ENCODE peak calls at places on chromosomes 12 and 14, in four cellular contexts. R is A549, C is HepG2, I is GM12878. X is an unnamed sample.

GRCh38 chr12:45966486-45966885 is 23.9 kb downstream of the SCAF11 start:
- DNase-seq in R (peak; percentile 17), I (no peak), C (peak; percentile 11), X (no peak)

GRCh38 chr14:102774391-102775153 is 2.7 kb upstream of the TRAF3 start:
- DNase-seq in C (peak; percentile 79), R (peak; percentile 81), I (peak; percentile 96), X (peak; percentile 70)

GRCh38 chr14:75514673-75515630 is 7.3 kb upstream of the BATF start:
- DNase-seq in C (no peak), R (no peak), I (peak; percentile 80), X (peak; percentile 35)

GRCh38 chr12:99695050-99695449 is 47.5 kb downstream of the GARIN6 start:
- DNase-seq in C (no peak), R (no peak), I (no peak), X (no peak)

GRCh38 chr12:122096014-122096413 is 17.5 kb downstream of the MLXIP start:
- DNase-seq in R (no peak), I (no peak), C (no peak), X (no peak)

GRCh38 chr12:79881351-79881750 is 53.5 kb downstream of the PPP1R12A start:
- DNase-seq in C (no peak), I (no peak), R (no peak), X (no peak)

GRCh38 chr12:53505086-53505485 is 2.2 kb downstream of the NPFF start:
- DNase-seq in C (no peak), I (no peak), R (no peak), X (no peak)

GRCh38 chr14:81164167-81164774 is 56.5 kb downstream of the GTF2A1 start:
- DNase-seq in I (peak; percentile 48), R (peak; percentile 82), C (peak; percentile 78), X (peak; percentile 63)

GRCh38 chr12:104533134-104533533 is 76.4 kb downstream of the CHST11 start:
- DNase-seq in C (no peak), I (no peak), R (no peak), X (no peak)

GRCh38 chr14:44988694-44989093 is 26.7 kb downstream of the TOGARAM1 start:
- DNase-seq in I (no peak), C (no peak), R (no peak), X (no peak)

GRCh38 chr12:103652808-103653207 is 65.7 kb downstream of the STAB2 start:
- DNase-seq in R (no peak), C (no peak), I (no peak), X (no peak)

GRCh38 chr12:32107376-32108267 is 975 bp downstream of the BICD1 start:
- DNase-seq in I (no peak), R (peak; percentile 45), C (peak; percentile 11), X (peak; percentile 14)

GRCh38 chr14:101351146-101351545 is 210.1 kb upstream of the DIO3 start:
- DNase-seq in R (no peak), C (no peak), I (no peak), X (no peak)

GRCh38 chr14:49892301-49892635 is 614 bp upstream of the ARF6 start:
- DNase-seq in R (peak; percentile 91), I (peak; percentile 60), C (peak; percentile 80), X (no peak)

GRCh38 chr12:1933342-1933992 is 15.0 kb upstream of the CACNA2D4 start:
- DNase-seq in R (no peak), I (no peak), C (no peak), X (no peak)

GRCh38 chr12:109346920-109347319 is 780 bp upstream of the MYO1H start:
- DNase-seq in C (no peak), R (peak; percentile 32), I (no peak), X (peak; percentile 10)

GRCh38 chr12:122980192-122981035 is at the start of gene ARL6IP4:
- DNase-seq in C (no peak), R (peak; percentile 65), I (no peak), X (peak; percentile 75)

GRCh38 chr14:76381817-76382494 is 6.0 kb downstream of the ESRRB start:
- DNase-seq in R (no peak), I (no peak), C (no peak), X (no peak)

GRCh38 chr14:67187826-67188225 is 1.4 kb upstream of the GARIN2 start:
- DNase-seq in R (peak; percentile 29), C (no peak), I (no peak), X (no peak)

GRCh38 chr14:64217318-64217717 is 76.9 kb downstream of the ESR2 start:
- DNase-seq in R (no peak), C (no peak), I (no peak), X (no peak)

GRCh38 chr12:113152835-113153814 is 3.6 kb downstream of the CFAP73 start:
- DNase-seq in I (no peak), R (peak; percentile 90), C (peak; percentile 55), X (peak; percentile 76)

GRCh38 chr12:9347328-9348127 is 139.3 kb upstream of the PZP start:
- DNase-seq in C (no peak), R (no peak), I (no peak), X (no peak)

GRCh38 chr14:43116341-43116740 is 1390.7 kb downstream of the FSCB start:
- DNase-seq in I (no peak), C (no peak), R (peak; percentile 2), X (no peak)

GRCh38 chr14:59028476-59029202 is 159.8 kb upstream of the DAAM1 start:
- DNase-seq in C (peak; percentile 39), R (peak; percentile 68), I (peak; percentile 31), X (peak; percentile 24)

GRCh38 chr14:22336031-22336430 is 253.0 kb downstream of the DAD1 start:
- DNase-seq in I (no peak), C (peak; percentile 40), R (no peak), X (no peak)

GRCh38 chr14:32258574-32258973 is 55.5 kb upstream of the RNU6-8 start:
- DNase-seq in C (no peak), I (no peak), R (no peak), X (no peak)

GRCh38 chr14:44961151-44961729 is 507 bp downstream of the KLHL28 start:
- DNase-seq in I (no peak), R (peak; percentile 53), C (no peak), X (peak; percentile 73)

GRCh38 chr12:48489012-48489411 is 6.7 kb downstream of the C12orf54 start:
- DNase-seq in R (no peak), I (peak; percentile 45), C (no peak), X (no peak)

GRCh38 chr14:75911883-75912282 is 69.9 kb downstream of the TGFB3 start:
- DNase-seq in I (no peak), C (no peak), R (no peak), X (no peak)

DNA sequence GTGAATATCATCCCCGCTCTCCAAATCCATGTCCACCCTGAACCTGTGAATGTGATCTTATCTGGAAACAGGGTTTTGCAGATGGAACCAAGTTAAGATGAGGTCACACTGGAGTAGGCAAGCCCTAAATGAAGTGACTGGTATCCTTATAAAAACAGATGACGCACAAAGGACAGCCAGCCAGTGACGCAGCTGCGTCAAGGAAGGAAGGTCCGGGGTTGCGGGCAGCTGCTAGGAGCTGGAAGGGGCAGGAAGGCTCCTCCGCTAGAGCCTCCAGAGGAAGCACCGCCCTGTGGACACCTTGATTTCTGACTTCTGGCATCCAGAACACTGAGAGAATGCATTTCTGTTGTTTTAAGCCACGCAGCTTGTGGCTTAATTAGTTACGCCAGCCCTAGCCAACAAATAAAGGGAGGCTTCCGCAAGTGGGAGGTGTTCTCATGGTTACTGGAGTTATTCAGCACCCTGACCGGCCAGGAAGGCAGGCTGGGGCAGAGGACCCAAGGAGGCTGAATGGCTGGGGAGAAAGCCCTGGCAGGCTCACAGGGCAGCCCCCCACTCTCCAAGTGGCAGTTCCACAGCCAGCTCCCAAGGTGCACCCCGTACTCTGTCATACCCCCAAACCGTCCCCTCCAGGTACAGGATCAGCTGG is 127.6 kb upstream of the NCOR2 start:
- DNase-seq in R (no peak), I (no peak), C (no peak), X (no peak)
- TF ChIP-seq MYC in R (no peak), I (no peak), C (no peak), X (no peak)

DNA sequence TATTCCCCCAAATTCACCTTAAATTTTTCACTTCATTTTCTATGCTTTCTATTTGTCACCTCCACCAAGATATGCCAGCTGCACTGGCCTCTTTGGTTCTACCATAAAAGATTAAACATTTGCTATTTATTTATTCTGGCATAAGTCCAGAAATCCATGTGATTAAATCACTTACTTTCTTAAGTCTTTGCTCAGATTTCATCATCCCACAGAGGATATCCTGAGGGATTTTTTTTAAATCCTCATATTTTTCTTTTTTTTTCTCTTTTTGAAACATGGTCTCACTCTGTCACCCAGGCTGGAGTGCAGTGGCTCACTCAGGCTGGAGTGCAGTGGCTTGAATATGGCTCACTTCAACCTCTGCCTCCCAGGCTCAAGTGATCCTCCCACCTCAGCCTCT is 645.5 kb upstream of the ATXN7L3B start:
- DNase-seq in C (no peak), R (peak; percentile 18), I (no peak), X (no peak)
- TF ChIP-seq CHD2 in C (no peak), R (no peak), I (no peak), X (no peak)

GRCh38 chr12:72547593-72547992 is 275.4 kb downstream of the TRHDE start:
- DNase-seq in C (no peak), I (no peak), R (no peak), X (no peak)
- TF ChIP-seq MYC in C (no peak), I (no peak), R (no peak), X (no peak)

GRCh38 chr12:94289551-94290312 is 141.4 kb downstream of the PLXNC1 start:
- DNase-seq in I (no peak), C (no peak), R (no peak), X (no peak)
- TF ChIP-seq CHD2 in I (no peak), C (no peak), R (no peak), X (no peak)

GRCh38 chr12:67993143-67993542 is 3.9 kb downstream of the IFNG-AS1 start:
- DNase-seq in I (no peak), R (no peak), C (no peak), X (no peak)

GRCh38 chr12:67986632-67987031 is 2.6 kb upstream of the IFNG-AS1 start:
- DNase-seq in I (no peak), C (no peak), R (no peak), X (no peak)

GRCh38 chr12:67991158-67991557 is 1.9 kb downstream of the IFNG-AS1 start:
- DNase-seq in C (no peak), R (no peak), I (no peak), X (no peak)

GRCh38 chr12:67989184-67989965 is at the start of gene IFNG-AS1:
- DNase-seq in C (no peak), I (peak; percentile 56), R (no peak), X (no peak)

DNA sequence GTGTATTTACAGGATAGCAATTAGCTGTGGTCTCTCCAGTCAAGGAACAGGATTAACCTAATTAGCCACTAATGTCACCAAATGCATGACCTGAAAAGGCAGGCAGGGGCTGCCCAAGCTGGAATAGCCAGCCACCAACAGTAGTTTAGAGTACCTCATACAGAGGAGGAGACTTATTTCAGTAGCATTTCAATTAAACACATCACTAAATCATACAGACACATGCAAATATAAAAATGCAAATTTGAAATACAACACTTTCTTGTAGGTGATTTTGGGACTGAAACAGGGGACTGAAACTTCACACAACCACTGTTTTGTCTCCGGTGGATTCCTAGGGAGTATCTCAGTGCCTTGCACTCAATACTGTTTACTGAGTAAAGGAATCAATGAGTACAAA is 647 bp upstream of the IFNG-AS1 start:
- DNase-seq in C (no peak), I (peak; percentile 69), R (no peak), X (no peak)
- TF ChIP-seq MYC in C (no peak), I (no peak), R (no peak), X (no peak)